ENCODE peak calls at places on chromosomes 2 and 18, in four cellular contexts. One of them, this sample, is unnamed.
A peak's percentile ranks its signal among the peaks of the same experiment; 100 is the strongest.

GRCh38 chr18:3874593-3874992 is 424.6 kb downstream of the TGIF1 start:
- DNase-seq in cardiac muscle cell: no peak
- DNase-seq in tibial nerve: no peak
- DNase-seq in mammary epithelial cell: no peak
- DNase-seq in this sample: no peak

GRCh38 chr2:171515672-171516298 is 6.5 kb upstream of the CYBRD1 start:
- DNase-seq in mammary epithelial cell: peak; percentile 34
- DNase-seq in cardiac muscle cell: peak; percentile 67
- DNase-seq in tibial nerve: no peak
- DNase-seq in this sample: no peak

GRCh38 chr18:63322908-63323634 is 3.5 kb upstream of the BCL2 start:
- DNase-seq in cardiac muscle cell: peak; percentile 85
- DNase-seq in mammary epithelial cell: peak; percentile 46
- DNase-seq in tibial nerve: peak; percentile 52
- DNase-seq in this sample: no peak

GRCh38 chr2:133788391-133788790 is 220.1 kb upstream of the NCKAP5 start:
- DNase-seq in tibial nerve: no peak
- DNase-seq in mammary epithelial cell: no peak
- DNase-seq in cardiac muscle cell: no peak
- DNase-seq in this sample: no peak

GRCh38 chr18:3623769-3624545 is 174.0 kb downstream of the TGIF1 start:
- DNase-seq in tibial nerve: peak; percentile 50
- DNase-seq in cardiac muscle cell: peak; percentile 97
- DNase-seq in mammary epithelial cell: peak; percentile 98
- DNase-seq in this sample: peak; percentile 86

GRCh38 chr2:108594132-108594981 is 60.1 kb downstream of the LIMS1 start:
- DNase-seq in tibial nerve: no peak
- DNase-seq in cardiac muscle cell: peak; percentile 86
- DNase-seq in mammary epithelial cell: peak; percentile 91
- DNase-seq in this sample: no peak

GRCh38 chr18:42373584-42373983 is 418.6 kb downstream of the PIK3C3 start:
- DNase-seq in tibial nerve: no peak
- DNase-seq in mammary epithelial cell: no peak
- DNase-seq in cardiac muscle cell: no peak
- DNase-seq in this sample: no peak

GRCh38 chr2:118902279-118903028 is 39.5 kb upstream of the MARCO start:
- DNase-seq in cardiac muscle cell: no peak
- DNase-seq in tibial nerve: no peak
- DNase-seq in mammary epithelial cell: no peak
- DNase-seq in this sample: no peak

GRCh38 chr2:129347486-129348217 is 631.8 kb upstream of the RAB6C start:
- DNase-seq in tibial nerve: peak; percentile 48
- DNase-seq in cardiac muscle cell: no peak
- DNase-seq in mammary epithelial cell: no peak
- DNase-seq in this sample: no peak

GRCh38 chr2:42052702-42053481 is 5.1 kb downstream of the PKDCC start:
- DNase-seq in cardiac muscle cell: peak; percentile 92
- DNase-seq in mammary epithelial cell: no peak
- DNase-seq in tibial nerve: no peak
- DNase-seq in this sample: no peak

GRCh38 chr2:209472871-209473270 is 49.0 kb downstream of the MAP2 start:
- DNase-seq in mammary epithelial cell: no peak
- DNase-seq in cardiac muscle cell: peak; percentile 75
- DNase-seq in tibial nerve: no peak
- DNase-seq in this sample: no peak

GRCh38 chr2:3173031-3173430 is 204.6 kb downstream of the EIPR1 start:
- DNase-seq in cardiac muscle cell: no peak
- DNase-seq in mammary epithelial cell: no peak
- DNase-seq in tibial nerve: no peak
- DNase-seq in this sample: no peak

GRCh38 chr2:218367415-218368149 is 10.9 kb downstream of the CATIP start:
- DNase-seq in tibial nerve: peak; percentile 68
- DNase-seq in mammary epithelial cell: peak; percentile 23
- DNase-seq in cardiac muscle cell: peak; percentile 87
- DNase-seq in this sample: peak; percentile 99

GRCh38 chr2:218368621-218369153 is 12.0 kb downstream of the CATIP start:
- DNase-seq in mammary epithelial cell: no peak
- DNase-seq in tibial nerve: no peak
- DNase-seq in cardiac muscle cell: peak; percentile 37
- DNase-seq in this sample: no peak

GRCh38 chr2:218368150-218368528 is 11.5 kb downstream of the CATIP start:
- DNase-seq in tibial nerve: no peak
- DNase-seq in mammary epithelial cell: no peak
- DNase-seq in cardiac muscle cell: no peak
- DNase-seq in this sample: no peak

GRCh38 chr2:218370410-218371063 is 11.5 kb upstream of the SLC11A1 start:
- DNase-seq in mammary epithelial cell: no peak
- DNase-seq in cardiac muscle cell: peak; percentile 72
- DNase-seq in tibial nerve: peak; percentile 64
- DNase-seq in this sample: no peak

DNA sequence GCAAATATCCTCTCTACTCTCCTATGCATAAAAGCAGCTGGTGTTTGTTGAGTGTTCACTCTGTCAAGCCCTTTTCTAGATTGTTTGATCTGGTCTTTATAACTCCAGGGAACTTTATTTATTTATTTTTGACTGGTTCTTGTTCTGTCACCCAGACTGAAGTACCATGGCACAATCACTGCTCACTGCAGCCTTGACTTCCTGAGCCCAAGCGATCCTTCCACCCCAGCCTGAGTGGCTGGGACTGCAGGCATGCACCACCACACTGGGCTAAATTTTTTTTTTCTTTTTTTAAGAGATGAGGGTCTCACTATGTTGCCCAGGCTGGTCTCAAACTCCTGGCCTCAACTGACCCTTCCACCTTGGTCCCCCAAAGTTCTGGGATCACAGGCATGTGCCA is 12.7 kb upstream of the SLC11A1 start:
- DNase-seq in tibial nerve: no peak
- DNase-seq in mammary epithelial cell: no peak
- DNase-seq in cardiac muscle cell: no peak
- DNase-seq in this sample: no peak
- H3K4me1 ChIP-seq in tibial nerve: no peaks in the 10 kb centered on the region
- H3K4me1 ChIP-seq in mammary epithelial cell: peaks cover 3% of the 10 kb centered on the region
- H3K4me1 ChIP-seq in cardiac muscle cell: no peaks in the 10 kb centered on the region
- H3K4me1 ChIP-seq in this sample: peaks cover 70% of the 10 kb centered on the region

GRCh38 chr2:175168564-175168945 is 552 bp upstream of the ATF2 start:
- DNase-seq in tibial nerve: no peak
- DNase-seq in mammary epithelial cell: no peak
- DNase-seq in cardiac muscle cell: no peak
- DNase-seq in this sample: no peak

GRCh38 chr2:175169191-175169590 is 1.2 kb upstream of the ATF2 start:
- DNase-seq in tibial nerve: no peak
- DNase-seq in cardiac muscle cell: no peak
- DNase-seq in mammary epithelial cell: no peak
- DNase-seq in this sample: no peak

GRCh38 chr2:175167076-175167791 is 769 bp downstream of the ATF2 start:
- DNase-seq in mammary epithelial cell: peak; percentile 40
- DNase-seq in cardiac muscle cell: peak; percentile 55
- DNase-seq in tibial nerve: peak; percentile 22
- DNase-seq in this sample: peak; percentile 80

GRCh38 chr2:175166216-175166824 is 1.7 kb downstream of the ATF2 start:
- DNase-seq in tibial nerve: no peak
- DNase-seq in mammary epithelial cell: no peak
- DNase-seq in cardiac muscle cell: no peak
- DNase-seq in this sample: no peak

DNA sequence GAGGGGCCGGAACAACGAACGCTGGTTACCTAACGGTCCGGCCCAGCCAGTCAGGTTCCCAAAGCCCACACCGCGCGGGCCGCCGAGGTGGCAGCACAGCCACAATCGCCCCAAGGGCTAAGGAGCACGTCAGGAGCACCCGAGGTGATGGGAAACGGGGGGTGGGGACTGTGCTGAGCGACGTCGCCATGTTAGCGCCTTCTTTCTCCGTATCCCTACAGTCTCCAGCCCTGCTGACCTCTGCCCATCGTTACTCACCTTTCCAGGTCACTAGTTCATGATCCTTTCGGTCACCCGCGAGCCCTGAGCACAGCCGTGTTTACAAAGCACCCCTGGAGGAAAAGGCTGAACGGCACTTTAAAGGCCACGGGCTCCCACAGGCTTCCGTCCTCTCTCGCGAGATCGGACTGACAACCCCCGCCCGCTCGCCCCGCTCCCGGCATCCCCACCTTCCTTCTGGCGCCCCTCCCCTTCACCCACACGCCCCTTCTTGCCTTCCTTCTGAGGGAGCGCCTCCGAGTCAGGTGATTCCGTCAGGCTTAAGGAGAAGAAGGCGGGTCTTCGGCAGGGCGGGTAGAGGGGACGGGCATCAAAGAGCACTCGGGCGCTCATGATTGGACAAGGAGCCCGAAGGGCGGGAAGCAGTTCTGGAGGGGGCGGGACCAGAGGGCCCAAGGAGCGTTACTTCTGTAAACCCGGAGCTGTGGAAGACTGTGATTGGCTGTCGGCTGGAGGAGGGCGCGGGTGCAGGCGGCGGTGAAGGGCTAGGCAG is at the start of gene ATF2:
- DNase-seq in tibial nerve: peak; percentile 97
- DNase-seq in mammary epithelial cell: peak; percentile 100
- DNase-seq in cardiac muscle cell: peak; percentile 100
- DNase-seq in this sample: peak; percentile 100
- TF ChIP-seq CTCF in tibial nerve: no peak
- TF ChIP-seq CTCF in mammary epithelial cell: no peak
- TF ChIP-seq CTCF in cardiac muscle cell: no peak
- TF ChIP-seq CTCF in this sample: no peak

GRCh38 chr2:190891913-190892312 is 11.3 kb downstream of the GLS start:
- DNase-seq in cardiac muscle cell: no peak
- DNase-seq in mammary epithelial cell: no peak
- DNase-seq in tibial nerve: no peak
- DNase-seq in this sample: no peak

GRCh38 chr2:190889175-190889943 is 8.7 kb downstream of the GLS start:
- DNase-seq in mammary epithelial cell: no peak
- DNase-seq in cardiac muscle cell: no peak
- DNase-seq in tibial nerve: no peak
- DNase-seq in this sample: no peak

GRCh38 chr2:190887089-190887488 is 6.5 kb downstream of the GLS start:
- DNase-seq in cardiac muscle cell: no peak
- DNase-seq in tibial nerve: no peak
- DNase-seq in mammary epithelial cell: peak; percentile 56
- DNase-seq in this sample: no peak

GRCh38 chr2:190891370-190891769 is 10.7 kb downstream of the GLS start:
- DNase-seq in tibial nerve: no peak
- DNase-seq in cardiac muscle cell: no peak
- DNase-seq in mammary epithelial cell: no peak
- DNase-seq in this sample: no peak

DNA sequence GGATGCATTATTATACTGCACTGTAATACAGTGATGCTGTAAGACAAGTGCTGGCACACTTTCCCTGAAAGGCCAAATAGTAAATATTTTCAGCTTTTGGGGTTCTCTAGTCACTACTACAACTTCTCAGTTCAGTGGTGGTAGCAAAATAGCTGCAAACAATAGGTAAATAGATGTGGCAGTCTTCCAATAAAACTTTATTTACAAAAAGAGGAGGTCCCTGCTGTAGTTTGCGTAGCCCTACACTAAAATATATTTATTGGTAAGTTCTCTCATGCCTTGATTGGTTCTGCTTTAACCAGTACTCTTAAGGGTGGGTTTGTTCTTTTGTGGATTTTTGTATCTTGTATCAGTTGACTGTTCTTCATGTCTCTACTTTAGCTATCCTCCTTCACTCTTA is 7.8 kb downstream of the GLS start:
- DNase-seq in cardiac muscle cell: no peak
- DNase-seq in tibial nerve: no peak
- DNase-seq in mammary epithelial cell: no peak
- DNase-seq in this sample: no peak
- H3K4me1 ChIP-seq in cardiac muscle cell: peaks cover 34% of the 10 kb centered on the region
- H3K4me1 ChIP-seq in tibial nerve: peaks cover 26% of the 10 kb centered on the region
- H3K4me1 ChIP-seq in mammary epithelial cell: peaks cover 9% of the 10 kb centered on the region
- H3K4me1 ChIP-seq in this sample: peaks cover 19% of the 10 kb centered on the region

GRCh38 chr18:11148655-11149440 is 521 bp downstream of the PIEZO2 start:
- DNase-seq in mammary epithelial cell: no peak
- DNase-seq in tibial nerve: no peak
- DNase-seq in cardiac muscle cell: peak; percentile 37
- DNase-seq in this sample: no peak
- TF ChIP-seq CTCF in mammary epithelial cell: no peak
- TF ChIP-seq CTCF in tibial nerve: no peak
- TF ChIP-seq CTCF in cardiac muscle cell: no peak
- TF ChIP-seq CTCF in this sample: no peak

GRCh38 chr18:74950479-74950878 is 258.5 kb downstream of the PTGR3 start:
- DNase-seq in cardiac muscle cell: no peak
- DNase-seq in tibial nerve: no peak
- DNase-seq in mammary epithelial cell: no peak
- DNase-seq in this sample: no peak
- H3K4me1 ChIP-seq in cardiac muscle cell: peaks cover 11% of the 10 kb centered on the region
- H3K4me1 ChIP-seq in tibial nerve: peaks cover 6% of the 10 kb centered on the region
- H3K4me1 ChIP-seq in mammary epithelial cell: peaks cover 4% of the 10 kb centered on the region
- H3K4me1 ChIP-seq in this sample: peaks cover 5% of the 10 kb centered on the region

DNA sequence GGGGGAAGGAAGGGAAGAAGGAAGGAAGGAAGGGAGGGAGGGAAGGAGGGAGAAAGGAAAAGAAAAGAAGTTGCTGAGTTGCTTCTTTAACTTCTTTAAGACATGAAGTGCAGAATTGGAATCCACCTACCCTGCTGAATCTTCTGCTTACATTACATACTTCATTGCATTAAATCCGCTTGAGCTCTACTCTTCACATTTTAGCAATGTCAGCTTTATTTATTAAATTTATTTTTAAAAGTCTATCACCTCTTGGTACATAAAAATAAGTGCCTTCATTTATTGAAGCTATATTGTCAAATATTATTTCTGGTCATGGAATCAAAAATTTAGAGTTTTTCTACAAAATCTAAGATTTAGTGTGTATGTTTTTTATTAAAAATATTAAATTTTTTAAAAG is 284.6 kb downstream of the CCDC102B start:
- DNase-seq in cardiac muscle cell: no peak
- DNase-seq in tibial nerve: no peak
- DNase-seq in mammary epithelial cell: no peak
- DNase-seq in this sample: no peak
- TF ChIP-seq CTCF in cardiac muscle cell: no peak
- TF ChIP-seq CTCF in tibial nerve: no peak
- TF ChIP-seq CTCF in mammary epithelial cell: no peak
- TF ChIP-seq CTCF in this sample: no peak

DNA sequence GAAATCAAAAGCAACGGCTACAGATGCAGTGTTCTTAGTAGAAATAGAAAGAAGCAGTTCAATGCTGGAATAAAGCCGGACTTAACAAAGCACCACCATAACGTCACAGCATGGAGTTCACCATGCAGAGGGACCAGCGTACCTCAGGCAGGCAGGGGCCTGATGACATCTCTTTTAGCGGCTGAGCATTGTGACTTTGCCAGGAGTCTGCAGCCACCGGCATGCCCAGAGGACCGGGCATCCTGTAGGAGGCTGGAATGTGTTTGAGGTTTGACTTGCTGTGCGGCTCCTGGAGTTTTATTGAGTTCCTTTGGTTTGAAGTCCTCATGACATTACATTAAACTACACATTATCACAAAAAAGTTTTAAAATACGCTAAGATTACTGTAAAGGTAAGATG is 139.8 kb downstream of the UXS1 start:
- DNase-seq in mammary epithelial cell: no peak
- DNase-seq in cardiac muscle cell: no peak
- DNase-seq in tibial nerve: no peak
- DNase-seq in this sample: no peak
- H3K4me1 ChIP-seq in mammary epithelial cell: peaks cover 37% of the 10 kb centered on the region
- H3K4me1 ChIP-seq in cardiac muscle cell: peaks cover 6% of the 10 kb centered on the region
- H3K4me1 ChIP-seq in tibial nerve: no peaks in the 10 kb centered on the region
- H3K4me1 ChIP-seq in this sample: no peaks in the 10 kb centered on the region

This sample was measured in left lung.